ENCODE peak calls at places on chromosomes 16 and 17, in four cellular contexts. M, Y, W and K are unnamed samples. For H3K27me3, the result is how much of the 10 kb centered on the place peaks cover.

GRCh38 chr17:36994438-36994837 is 45.7 kb downstream of the AATF start:
- DNase-seq in M (no peak), Y (no peak), W (no peak), K (no peak)

GRCh38 chr17:50289268-50289667 is 15.0 kb downstream of the TMEM92 start:
- DNase-seq in M (no peak), Y (no peak), W (no peak), K (no peak)

GRCh38 chr16:27729516-27730304 is 179.8 kb downstream of the KATNIP start:
- DNase-seq in M (no peak), Y (no peak), W (no peak), K (no peak)

GRCh38 chr17:41773190-41773588 is 13.3 kb downstream of the JUP start:
- DNase-seq in M (no peak), Y (no peak), W (peak), K (no peak)

GRCh38 chr16:51707666-51708065 is 556.6 kb upstream of the SALL1 start:
- DNase-seq in M (no peak), Y (no peak), W (no peak), K (no peak)

GRCh38 chr17:48385303-48385702 is 44.7 kb downstream of the SKAP1 start:
- DNase-seq in M (no peak), Y (no peak), W (no peak), K (no peak)

GRCh38 chr16:5020551-5020950 is 13.2 kb downstream of the NAGPA start:
- DNase-seq in M (no peak), Y (no peak), W (no peak), K (no peak)

GRCh38 chr17:44324092-44324570 is 492 bp downstream of the SLC25A39 start:
- DNase-seq in M (no peak), Y (no peak), W (no peak), K (no peak)

GRCh38 chr17:76772842-76773521 is 35.1 kb downstream of the MFSD11 start:
- DNase-seq in M (no peak), Y (no peak), W (no peak), K (peak)

GRCh38 chr17:36072431-36073121 is 8.5 kb downstream of the CCL18 start:
- DNase-seq in M (peak), Y (no peak), W (no peak), K (no peak)

GRCh38 chr17:68564415-68565111 is 36.6 kb downstream of the FAM20A start:
- DNase-seq in M (no peak), Y (no peak), W (no peak), K (no peak)

GRCh38 chr17:48261297-48261880 is 153.8 kb downstream of the SNX11 start:
- DNase-seq in M (peak), Y (no peak), W (no peak), K (no peak)

DNA sequence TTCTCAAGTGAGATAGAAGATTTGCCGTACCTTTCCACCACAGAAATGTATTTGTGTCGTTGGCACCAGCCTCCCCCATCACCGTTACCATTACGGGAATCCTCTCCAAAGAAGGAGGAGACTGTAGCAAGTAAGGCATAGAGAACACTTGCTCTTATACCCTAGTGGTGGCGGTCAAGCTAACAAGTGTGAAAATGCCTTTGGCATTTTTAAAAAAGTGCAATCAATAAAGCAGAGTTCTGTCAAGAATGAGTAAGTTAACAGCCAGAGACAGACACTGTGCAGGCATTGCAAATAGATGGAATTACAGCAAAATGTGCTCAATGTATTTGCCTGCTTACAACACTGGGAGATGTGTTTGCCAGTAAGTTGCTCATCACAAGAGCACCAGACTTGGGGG is 7.7 kb downstream of the MSL1 start:
- DNase-seq in M (no peak), Y (no peak), W (no peak), K (no peak)
- TF ChIP-seq CTCF in M (no peak), Y (no peak), W (no peak), K (no peak)

GRCh38 chr17:2283302-2283701 is 20.3 kb downstream of the SMG6 start:
- DNase-seq in M (no peak), Y (no peak), W (no peak), K (no peak)

GRCh38 chr17:2279707-2280106 is 23.9 kb downstream of the SMG6 start:
- DNase-seq in M (no peak), Y (no peak), W (no peak), K (no peak)

GRCh38 chr17:2277430-2278170 is 26.0 kb downstream of the SMG6 start:
- DNase-seq in M (no peak), Y (no peak), W (no peak), K (no peak)

GRCh38 chr17:2282297-2282873 is 21.2 kb downstream of the SMG6 start:
- DNase-seq in M (peak), Y (no peak), W (no peak), K (no peak)
- H3K27ac ChIP-seq in M (no peak), Y (no peak), W (no peak), K (no peak)

GRCh38 chr17:7947651-7948050 is 15.6 kb downstream of the CNTROB start:
- DNase-seq in M (no peak), Y (no peak), W (no peak), K (no peak)

GRCh38 chr17:7944321-7944720 is 12.3 kb downstream of the CNTROB start:
- DNase-seq in M (no peak), Y (no peak), W (no peak), K (no peak)

GRCh38 chr17:7943291-7943690 is 11.3 kb downstream of the CNTROB start:
- DNase-seq in M (no peak), Y (no peak), W (no peak), K (no peak)

GRCh38 chr17:7945651-7946050 is 13.6 kb downstream of the CNTROB start:
- DNase-seq in M (no peak), Y (no peak), W (no peak), K (no peak)

DNA sequence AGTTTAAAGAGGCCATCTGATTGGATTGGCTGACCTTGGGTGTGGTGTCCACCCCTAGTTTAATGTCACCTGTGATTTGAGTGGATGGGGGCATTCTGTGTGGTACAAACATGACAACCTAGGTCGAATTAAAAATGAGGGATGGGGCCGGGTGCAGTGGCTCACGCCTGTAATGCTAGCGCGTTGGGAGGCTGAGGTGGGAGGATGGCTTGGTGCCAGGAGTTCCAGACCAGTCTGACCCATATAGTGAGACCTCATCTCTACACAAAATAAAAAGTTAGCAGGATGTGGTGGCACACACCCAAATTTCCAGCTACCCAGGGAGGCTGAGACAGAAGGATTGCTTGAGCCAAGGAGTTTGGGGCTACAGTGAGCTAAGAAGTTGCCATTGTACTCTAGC is 14.4 kb downstream of the CNTROB start:
- DNase-seq in M (no peak), Y (no peak), W (no peak), K (no peak)
- H3K27me3 ChIP-seq in M (under half), Y (under half), W (under half), K (under half)

GRCh38 chr17:9291912-9292562 is 270.7 kb downstream of the NTN1 start:
- DNase-seq in M (no peak), Y (no peak), W (no peak), K (peak)
- TF ChIP-seq CTCF in M (peak), Y (peak), W (peak), K (peak)

GRCh38 chr17:29073045-29073444 is 30.1 kb downstream of the PIPOX start:
- DNase-seq in M (no peak), Y (no peak), W (no peak), K (no peak)
- H3K27ac ChIP-seq in M (no peak), Y (no peak), W (no peak), K (no peak)